ENCODE peak calls at places on chromosome X, in eight cellular contexts. One of them, this sample, is unnamed. For H3K4me1 and H3K9me3, the result is how much of the 10 kb centered on the place peaks cover.

GRCh38 chrX:126342859-126343258 is 176.8 kb upstream of the DCAF12L2 start:
- DNase-seq in CD8-positive, alpha-beta memory T cell: no peak
- DNase-seq in heart left ventricle: no peak
- DNase-seq in breast epithelium: no peak
- DNase-seq in thoracic aorta: no peak
- DNase-seq in fibroblast of lung: no peak
- DNase-seq in right cardiac atrium: no peak
- DNase-seq in GM23248: no peak
- DNase-seq in this sample: no peak

GRCh38 chrX:13893826-13894225 is 76.9 kb upstream of the GPM6B start:
- DNase-seq in right cardiac atrium: peak
- DNase-seq in fibroblast of lung: no peak
- DNase-seq in heart left ventricle: peak
- DNase-seq in CD8-positive, alpha-beta memory T cell: no peak
- DNase-seq in thoracic aorta: no peak
- DNase-seq in GM23248: no peak
- DNase-seq in breast epithelium: no peak
- DNase-seq in this sample: no peak

GRCh38 chrX:6909396-6909795 is 238.1 kb upstream of the STS start:
- DNase-seq in thoracic aorta: no peak
- DNase-seq in CD8-positive, alpha-beta memory T cell: no peak
- DNase-seq in GM23248: no peak
- DNase-seq in right cardiac atrium: no peak
- DNase-seq in heart left ventricle: no peak
- DNase-seq in breast epithelium: no peak
- DNase-seq in fibroblast of lung: no peak
- DNase-seq in this sample: no peak

GRCh38 chrX:9912341-9912740 is 54.8 kb upstream of the CLDN34 start:
- DNase-seq in fibroblast of lung: peak
- DNase-seq in breast epithelium: no peak
- DNase-seq in thoracic aorta: no peak
- DNase-seq in CD8-positive, alpha-beta memory T cell: no peak
- DNase-seq in heart left ventricle: no peak
- DNase-seq in GM23248: peak
- DNase-seq in right cardiac atrium: no peak
- DNase-seq in this sample: no peak

GRCh38 chrX:135396109-135396508 is 25.6 kb upstream of the SMIM10L2A start:
- DNase-seq in heart left ventricle: no peak
- DNase-seq in breast epithelium: no peak
- DNase-seq in fibroblast of lung: peak
- DNase-seq in thoracic aorta: peak
- DNase-seq in CD8-positive, alpha-beta memory T cell: no peak
- DNase-seq in GM23248: peak
- DNase-seq in right cardiac atrium: no peak
- DNase-seq in this sample: no peak

GRCh38 chrX:101685923-101686322 is 26.3 kb upstream of the ARMCX2 start:
- DNase-seq in breast epithelium: no peak
- DNase-seq in fibroblast of lung: peak
- DNase-seq in heart left ventricle: no peak
- DNase-seq in CD8-positive, alpha-beta memory T cell: no peak
- DNase-seq in GM23248: no peak
- DNase-seq in right cardiac atrium: no peak
- DNase-seq in thoracic aorta: no peak
- DNase-seq in this sample: no peak

GRCh38 chrX:74535211-74535621 is 79.2 kb downstream of the RLIM start:
- DNase-seq in right cardiac atrium: no peak
- DNase-seq in fibroblast of lung: peak
- DNase-seq in breast epithelium: no peak
- DNase-seq in CD8-positive, alpha-beta memory T cell: no peak
- DNase-seq in heart left ventricle: no peak
- DNase-seq in thoracic aorta: no peak
- DNase-seq in GM23248: peak
- DNase-seq in this sample: no peak

GRCh38 chrX:16785247-16786138 is 773 bp upstream of the TXLNG start:
- DNase-seq in breast epithelium: no peak
- DNase-seq in right cardiac atrium: peak
- DNase-seq in fibroblast of lung: no peak
- DNase-seq in CD8-positive, alpha-beta memory T cell: peak
- DNase-seq in GM23248: peak
- DNase-seq in thoracic aorta: no peak
- DNase-seq in heart left ventricle: no peak
- DNase-seq in this sample: peak

GRCh38 chrX:133985164-133986007 is at the start of gene GPC3:
- DNase-seq in breast epithelium: no peak
- DNase-seq in heart left ventricle: peak
- DNase-seq in right cardiac atrium: peak
- DNase-seq in fibroblast of lung: peak
- DNase-seq in thoracic aorta: no peak
- DNase-seq in GM23248: no peak
- DNase-seq in CD8-positive, alpha-beta memory T cell: no peak
- DNase-seq in this sample: peak

GRCh38 chrX:41085883-41086626 is 810 bp downstream of the USP9X start:
- DNase-seq in breast epithelium: no peak
- DNase-seq in right cardiac atrium: peak
- DNase-seq in CD8-positive, alpha-beta memory T cell: peak
- DNase-seq in GM23248: peak
- DNase-seq in fibroblast of lung: peak
- DNase-seq in heart left ventricle: peak
- DNase-seq in thoracic aorta: no peak
- DNase-seq in this sample: peak

GRCh38 chrX:102517331-102517730 is 792 bp upstream of the TMSB15A start:
- DNase-seq in fibroblast of lung: peak
- DNase-seq in breast epithelium: no peak
- DNase-seq in GM23248: peak
- DNase-seq in heart left ventricle: no peak
- DNase-seq in thoracic aorta: no peak
- DNase-seq in right cardiac atrium: no peak
- DNase-seq in CD8-positive, alpha-beta memory T cell: no peak
- DNase-seq in this sample: no peak

GRCh38 chrX:149825424-149825823 is 43.7 kb downstream of the MAGEA9 start:
- DNase-seq in fibroblast of lung: no peak
- DNase-seq in thoracic aorta: no peak
- DNase-seq in GM23248: peak
- DNase-seq in CD8-positive, alpha-beta memory T cell: peak
- DNase-seq in right cardiac atrium: peak
- DNase-seq in breast epithelium: no peak
- DNase-seq in heart left ventricle: no peak
- DNase-seq in this sample: peak

GRCh38 chrX:129842510-129843208 is 1.0 kb downstream of the ZDHHC9 start:
- DNase-seq in fibroblast of lung: peak
- DNase-seq in right cardiac atrium: peak
- DNase-seq in heart left ventricle: no peak
- DNase-seq in GM23248: peak
- DNase-seq in thoracic aorta: no peak
- DNase-seq in breast epithelium: no peak
- DNase-seq in CD8-positive, alpha-beta memory T cell: no peak
- DNase-seq in this sample: peak

GRCh38 chrX:150450519-150451177 is 87.5 kb downstream of the MAMLD1 start:
- DNase-seq in breast epithelium: no peak
- DNase-seq in right cardiac atrium: no peak
- DNase-seq in fibroblast of lung: no peak
- DNase-seq in thoracic aorta: no peak
- DNase-seq in CD8-positive, alpha-beta memory T cell: no peak
- DNase-seq in heart left ventricle: no peak
- DNase-seq in GM23248: no peak
- DNase-seq in this sample: no peak

GRCh38 chrX:119654112-119654531 is 38.8 kb downstream of the SEPTIN6 start:
- DNase-seq in CD8-positive, alpha-beta memory T cell: no peak
- DNase-seq in heart left ventricle: peak
- DNase-seq in GM23248: peak
- DNase-seq in right cardiac atrium: peak
- DNase-seq in thoracic aorta: no peak
- DNase-seq in breast epithelium: no peak
- DNase-seq in fibroblast of lung: peak
- DNase-seq in this sample: peak

GRCh38 chrX:154457491-154458115 is 478 bp upstream of the PLXNA3 start:
- DNase-seq in breast epithelium: no peak
- DNase-seq in thoracic aorta: no peak
- DNase-seq in heart left ventricle: peak
- DNase-seq in GM23248: peak
- DNase-seq in CD8-positive, alpha-beta memory T cell: peak
- DNase-seq in right cardiac atrium: peak
- DNase-seq in fibroblast of lung: no peak
- DNase-seq in this sample: peak

GRCh38 chrX:55057691-55058249 is 17.1 kb upstream of the PAGE2B start:
- DNase-seq in fibroblast of lung: peak
- DNase-seq in breast epithelium: no peak
- DNase-seq in thoracic aorta: no peak
- DNase-seq in GM23248: peak
- DNase-seq in heart left ventricle: no peak
- DNase-seq in CD8-positive, alpha-beta memory T cell: peak
- DNase-seq in right cardiac atrium: no peak
- DNase-seq in this sample: peak

GRCh38 chrX:133254666-133255065 is 36.5 kb upstream of the TFDP3 start:
- DNase-seq in breast epithelium: no peak
- DNase-seq in fibroblast of lung: peak
- DNase-seq in CD8-positive, alpha-beta memory T cell: no peak
- DNase-seq in thoracic aorta: no peak
- DNase-seq in GM23248: peak
- DNase-seq in heart left ventricle: no peak
- DNase-seq in right cardiac atrium: no peak
- DNase-seq in this sample: no peak

GRCh38 chrX:40006025-40007017 is 91.4 kb downstream of the BCOR start:
- DNase-seq in right cardiac atrium: peak
- DNase-seq in fibroblast of lung: peak
- DNase-seq in CD8-positive, alpha-beta memory T cell: no peak
- DNase-seq in heart left ventricle: peak
- DNase-seq in breast epithelium: peak
- DNase-seq in GM23248: peak
- DNase-seq in thoracic aorta: no peak
- DNase-seq in this sample: peak
- H3K4me3 ChIP-seq in right cardiac atrium: no peak
- H3K4me3 ChIP-seq in fibroblast of lung: no peak
- H3K4me3 ChIP-seq in CD8-positive, alpha-beta memory T cell: no peak
- H3K4me3 ChIP-seq in heart left ventricle: no peak
- H3K4me3 ChIP-seq in breast epithelium: no peak
- H3K4me3 ChIP-seq in GM23248: no peak
- H3K4me3 ChIP-seq in thoracic aorta: peak
- H3K4me3 ChIP-seq in this sample: no peak

GRCh38 chrX:78131117-78131516 is 8.3 kb downstream of the TAF9B start:
- DNase-seq in breast epithelium: no peak
- DNase-seq in heart left ventricle: no peak
- DNase-seq in thoracic aorta: no peak
- DNase-seq in CD8-positive, alpha-beta memory T cell: no peak
- DNase-seq in GM23248: no peak
- DNase-seq in right cardiac atrium: no peak
- DNase-seq in fibroblast of lung: no peak
- DNase-seq in this sample: no peak
- H3K4me1 ChIP-seq in breast epithelium: under half
- H3K4me1 ChIP-seq in heart left ventricle: under half
- H3K4me1 ChIP-seq in thoracic aorta: under half
- H3K4me1 ChIP-seq in CD8-positive, alpha-beta memory T cell: under half
- H3K4me1 ChIP-seq in GM23248: under half
- H3K4me1 ChIP-seq in right cardiac atrium: under half
- H3K4me1 ChIP-seq in fibroblast of lung: under half
- H3K4me1 ChIP-seq in this sample: under half

DNA sequence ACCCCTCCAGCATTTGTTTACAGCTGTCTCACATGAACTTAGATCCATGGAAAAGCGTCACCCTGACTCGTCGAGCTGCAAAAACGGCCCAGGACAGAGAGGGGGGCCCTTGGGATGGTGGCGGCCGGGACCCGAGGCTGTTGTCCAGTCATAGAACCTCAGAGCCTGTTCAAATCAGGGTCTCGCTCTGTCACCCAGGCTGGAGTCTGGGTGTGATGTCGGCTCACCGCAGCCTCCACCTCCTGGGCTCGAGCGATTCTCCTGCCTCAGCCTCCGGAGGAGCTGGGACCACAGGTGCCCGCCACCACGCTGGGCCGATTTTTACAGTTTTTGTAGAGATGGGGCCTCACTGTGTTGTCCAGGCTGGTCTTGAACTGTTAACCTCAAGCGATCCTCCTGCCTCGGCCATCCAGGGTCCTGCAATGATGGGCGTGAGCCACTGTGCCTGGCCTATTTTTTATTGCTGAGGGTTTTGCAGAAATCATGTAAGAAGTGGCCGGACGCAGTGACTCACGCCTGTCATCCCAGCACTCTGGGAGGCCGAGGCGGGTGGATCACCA is 42.6 kb upstream of the PPP2R3B start:
- DNase-seq in right cardiac atrium: no peak
- DNase-seq in heart left ventricle: no peak
- DNase-seq in thoracic aorta: no peak
- DNase-seq in GM23248: no peak
- DNase-seq in fibroblast of lung: no peak
- DNase-seq in CD8-positive, alpha-beta memory T cell: no peak
- DNase-seq in breast epithelium: no peak
- DNase-seq in this sample: no peak
- H3K9me3 ChIP-seq in right cardiac atrium: under half
- H3K9me3 ChIP-seq in heart left ventricle: under half
- H3K9me3 ChIP-seq in thoracic aorta: under half
- H3K9me3 ChIP-seq in GM23248: under half
- H3K9me3 ChIP-seq in fibroblast of lung: under half
- H3K9me3 ChIP-seq in CD8-positive, alpha-beta memory T cell: under half
- H3K9me3 ChIP-seq in breast epithelium: under half
- H3K9me3 ChIP-seq in this sample: under half

GRCh38 chrX:15399901-15400500 is 15.8 kb upstream of the VEGFD start:
- DNase-seq in thoracic aorta: no peak
- DNase-seq in right cardiac atrium: no peak
- DNase-seq in CD8-positive, alpha-beta memory T cell: no peak
- DNase-seq in GM23248: no peak
- DNase-seq in fibroblast of lung: no peak
- DNase-seq in breast epithelium: no peak
- DNase-seq in heart left ventricle: no peak
- DNase-seq in this sample: no peak

GRCh38 chrX:15391850-15392249 is 7.6 kb upstream of the VEGFD start:
- DNase-seq in heart left ventricle: no peak
- DNase-seq in right cardiac atrium: no peak
- DNase-seq in GM23248: no peak
- DNase-seq in fibroblast of lung: no peak
- DNase-seq in thoracic aorta: no peak
- DNase-seq in breast epithelium: no peak
- DNase-seq in CD8-positive, alpha-beta memory T cell: no peak
- DNase-seq in this sample: no peak

GRCh38 chrX:15398874-15399273 is 14.7 kb upstream of the VEGFD start:
- DNase-seq in thoracic aorta: no peak
- DNase-seq in fibroblast of lung: no peak
- DNase-seq in GM23248: no peak
- DNase-seq in CD8-positive, alpha-beta memory T cell: no peak
- DNase-seq in breast epithelium: no peak
- DNase-seq in right cardiac atrium: no peak
- DNase-seq in heart left ventricle: no peak
- DNase-seq in this sample: no peak

GRCh38 chrX:15401373-15401772 is 17.2 kb upstream of the VEGFD start:
- DNase-seq in GM23248: no peak
- DNase-seq in breast epithelium: no peak
- DNase-seq in heart left ventricle: no peak
- DNase-seq in right cardiac atrium: no peak
- DNase-seq in CD8-positive, alpha-beta memory T cell: no peak
- DNase-seq in fibroblast of lung: no peak
- DNase-seq in thoracic aorta: no peak
- DNase-seq in this sample: no peak

DNA sequence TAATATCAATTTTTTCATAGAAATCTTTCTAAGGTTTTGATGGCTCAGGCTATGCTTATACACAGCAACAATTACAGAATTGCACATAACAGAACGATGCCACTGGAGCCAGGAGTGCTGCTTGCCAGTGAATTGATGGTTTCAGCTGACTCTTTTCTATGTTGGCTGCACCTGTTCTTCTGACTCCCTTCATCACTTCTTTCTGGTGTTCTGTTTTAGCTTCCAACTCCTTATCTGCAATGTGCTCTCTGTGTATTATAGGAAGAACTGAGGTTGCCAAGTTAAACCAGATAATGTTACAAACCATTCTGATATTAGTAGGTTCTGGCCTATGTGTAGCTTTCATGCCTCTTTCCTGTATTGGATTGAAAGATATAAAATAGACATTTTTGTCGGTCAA is 11.6 kb upstream of the VEGFD start:
- DNase-seq in right cardiac atrium: no peak
- DNase-seq in GM23248: no peak
- DNase-seq in heart left ventricle: no peak
- DNase-seq in fibroblast of lung: no peak
- DNase-seq in thoracic aorta: no peak
- DNase-seq in CD8-positive, alpha-beta memory T cell: no peak
- DNase-seq in breast epithelium: no peak
- DNase-seq in this sample: no peak
- H3K4me3 ChIP-seq in right cardiac atrium: no peak
- H3K4me3 ChIP-seq in GM23248: no peak
- H3K4me3 ChIP-seq in heart left ventricle: no peak
- H3K4me3 ChIP-seq in fibroblast of lung: no peak
- H3K4me3 ChIP-seq in thoracic aorta: no peak
- H3K4me3 ChIP-seq in CD8-positive, alpha-beta memory T cell: no peak
- H3K4me3 ChIP-seq in breast epithelium: no peak
- H3K4me3 ChIP-seq in this sample: no peak

This sample was measured in body of pancreas.